ENCODE peak calls at places on chromosome 9, in four cellular contexts. H, S, C and A are unnamed samples.

GRCh38 chr9:124733964-124734740 is 37.0 kb downstream of the NR6A1 start:
- DNase-seq in H (no peak), S (peak; percentile 65), C (no peak), A (no peak)

GRCh38 chr9:136587944-136588662 is 42.3 kb upstream of the NOTCH1 start:
- DNase-seq in H (no peak), S (no peak), C (no peak), A (no peak)

GRCh38 chr9:91943876-91944470 is 6.1 kb downstream of the ROR2 start:
- DNase-seq in H (peak; percentile 83), S (peak; percentile 25), C (no peak), A (no peak)

GRCh38 chr9:14515049-14515448 is 178.2 kb downstream of the ZDHHC21 start:
- DNase-seq in H (no peak), S (no peak), C (no peak), A (no peak)

GRCh38 chr9:86303316-86303975 is 21.1 kb upstream of the ISCA1 start:
- DNase-seq in H (no peak), S (peak; percentile 82), C (peak; percentile 8), A (peak; percentile 64)

GRCh38 chr9:69174645-69175487 is 789 bp downstream of the TJP2 start:
- DNase-seq in H (peak; percentile 83), S (peak; percentile 97), C (peak; percentile 99), A (peak; percentile 91)

GRCh38 chr9:135299239-135299590 is 180.4 kb upstream of the PPP1R26 start:
- DNase-seq in H (no peak), S (no peak), C (no peak), A (no peak)

GRCh38 chr9:35725362-35725761 is 6.6 kb downstream of the TLN1 start:
- DNase-seq in H (no peak), S (no peak), C (no peak), A (no peak)

GRCh38 chr9:87834357-87834756 is 48.3 kb upstream of the SPATA31E1 start:
- DNase-seq in H (peak; percentile 46), S (no peak), C (no peak), A (no peak)

GRCh38 chr9:79395691-79396558 is 175.8 kb upstream of the TLE4 start:
- DNase-seq in H (no peak), S (no peak), C (peak; percentile 11), A (no peak)

GRCh38 chr9:131233556-131233955 is 42.8 kb downstream of the FAM78A start:
- DNase-seq in H (no peak), S (no peak), C (no peak), A (no peak)

GRCh38 chr9:2158729-2159128 is 143.6 kb downstream of the SMARCA2 start:
- DNase-seq in H (no peak), S (no peak), C (no peak), A (no peak)

GRCh38 chr9:124436320-124436719 is 13.9 kb upstream of the ADGRD2 start:
- DNase-seq in H (no peak), S (peak; percentile 50), C (no peak), A (no peak)

GRCh38 chr9:109320338-109320733 is 523 bp downstream of the EPB41L4B start:
- DNase-seq in H (peak; percentile 38), S (no peak), C (no peak), A (peak; percentile 32)

GRCh38 chr9:13689925-13690324 is 410.4 kb upstream of the MPDZ start:
- DNase-seq in H (no peak), S (no peak), C (no peak), A (peak; percentile 41)

GRCh38 chr9:136522354-136523237 is 23.3 kb downstream of the NOTCH1 start:
- DNase-seq in H (peak; percentile 22), S (no peak), C (no peak), A (no peak)

GRCh38 chr9:71655778-71656177 is 112.5 kb downstream of the CEMIP2 start:
- DNase-seq in H (peak; percentile 62), S (no peak), C (no peak), A (no peak)

GRCh38 chr9:83199240-83199639 is 136.3 kb upstream of the RASEF start:
- DNase-seq in H (peak; percentile 66), S (peak; percentile 46), C (peak; percentile 27), A (peak; percentile 56)

GRCh38 chr9:95115104-95115503 is 202.4 kb downstream of the FANCC start:
- DNase-seq in H (no peak), S (no peak), C (no peak), A (no peak)

GRCh38 chr9:126001581-126002225 is 254.5 kb downstream of the PBX3 start:
- DNase-seq in H (no peak), S (no peak), C (no peak), A (no peak)

GRCh38 chr9:80305136-80305535 is 733.4 kb downstream of the TLE4 start:
- DNase-seq in H (no peak), S (no peak), C (no peak), A (no peak)

GRCh38 chr9:3186751-3187150 is 339.1 kb downstream of the RFX3 start:
- DNase-seq in H (no peak), S (no peak), C (no peak), A (no peak)

GRCh38 chr9:5013379-5013778 is 28.3 kb downstream of the JAK2 start:
- DNase-seq in H (no peak), S (no peak), C (no peak), A (no peak)

GRCh38 chr9:97059661-97060060 is 20.7 kb upstream of the CTSV start:
- DNase-seq in H (no peak), S (peak; percentile 98), C (no peak), A (peak; percentile 89)

GRCh38 chr9:133735415-133735775 is 2.8 kb downstream of the SARDH start:
- DNase-seq in H (no peak), S (no peak), C (no peak), A (no peak)

GRCh38 chr9:10525972-10526371 is 86.8 kb downstream of the PTPRD start:
- DNase-seq in H (no peak), S (no peak), C (no peak), A (no peak)

GRCh38 chr9:133876144-133876543 is 116.0 kb downstream of the VAV2 start:
- DNase-seq in H (peak; percentile 52), S (no peak), C (no peak), A (no peak)

GRCh38 chr9:136903041-136903554 is 16.8 kb downstream of the TRAF2 start:
- DNase-seq in H (no peak), S (no peak), C (no peak), A (no peak)

GRCh38 chr9:129562917-129563316 is 58.0 kb downstream of the C9orf50 start:
- DNase-seq in H (no peak), S (no peak), C (no peak), A (no peak)

GRCh38 chr9:116049506-116049905 is 104.1 kb upstream of the PAPPA start:
- DNase-seq in H (no peak), S (no peak), C (no peak), A (no peak)

GRCh38 chr9:115264333-115264732 is 146.4 kb upstream of the TNC start:
- DNase-seq in H (no peak), S (peak; percentile 16), C (peak; percentile 82), A (no peak)

GRCh38 chr9:13358128-13358527 is 78.6 kb upstream of the MPDZ start:
- DNase-seq in H (no peak), S (peak; percentile 34), C (peak; percentile 95), A (peak; percentile 68)

GRCh38 chr9:77475641-77476473 is 172.3 kb downstream of the GNA14 start:
- DNase-seq in H (no peak), S (no peak), C (peak; percentile 78), A (no peak)
- H2AFZ ChIP-seq in H (no peak overlapping the region), S (no peak overlapping the region), C (peak overlapping the region; percentile 83), A (no peak overlapping the region)

GRCh38 chr9:98962181-98962560 is 18.5 kb downstream of the COL15A1 start:
- DNase-seq in H (no peak), S (no peak), C (peak; percentile 46), A (no peak)

GRCh38 chr9:98964201-98964600 is 20.5 kb downstream of the COL15A1 start:
- DNase-seq in H (no peak), S (no peak), C (no peak), A (no peak)

GRCh38 chr9:98967257-98967656 is 23.6 kb downstream of the COL15A1 start:
- DNase-seq in H (no peak), S (no peak), C (no peak), A (no peak)

GRCh38 chr9:98962861-98963260 is 19.2 kb downstream of the COL15A1 start:
- DNase-seq in H (peak; percentile 88), S (no peak), C (peak; percentile 55), A (no peak)

DNA sequence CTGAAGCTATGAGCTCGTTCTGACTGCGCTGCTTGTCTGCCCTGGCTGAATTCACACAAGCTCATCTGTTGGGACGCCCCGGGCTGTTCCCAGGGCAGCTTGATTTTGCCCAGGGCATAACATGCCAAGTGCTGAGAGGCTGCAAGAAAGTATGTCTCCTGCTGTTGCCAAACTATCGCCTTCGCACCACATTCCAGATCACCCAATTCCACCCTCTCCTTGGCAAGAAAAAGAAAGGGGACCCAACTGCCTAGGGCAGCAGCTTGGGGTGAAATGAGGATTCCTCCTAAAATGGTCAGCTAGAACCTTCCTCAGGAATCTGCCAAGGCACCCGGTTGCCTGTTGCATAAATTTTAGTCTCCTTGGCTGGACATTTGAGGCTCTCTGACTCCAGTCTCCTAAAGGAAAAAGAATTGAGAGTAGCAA is 21.2 kb downstream of the COL15A1 start:
- DNase-seq in H (peak; percentile 49), S (no peak), C (no peak), A (no peak)
- H3K9ac ChIP-seq in H (no peak overlapping the region), S (no peak overlapping the region), C (no peak overlapping the region), A (no peak overlapping the region)

DNA sequence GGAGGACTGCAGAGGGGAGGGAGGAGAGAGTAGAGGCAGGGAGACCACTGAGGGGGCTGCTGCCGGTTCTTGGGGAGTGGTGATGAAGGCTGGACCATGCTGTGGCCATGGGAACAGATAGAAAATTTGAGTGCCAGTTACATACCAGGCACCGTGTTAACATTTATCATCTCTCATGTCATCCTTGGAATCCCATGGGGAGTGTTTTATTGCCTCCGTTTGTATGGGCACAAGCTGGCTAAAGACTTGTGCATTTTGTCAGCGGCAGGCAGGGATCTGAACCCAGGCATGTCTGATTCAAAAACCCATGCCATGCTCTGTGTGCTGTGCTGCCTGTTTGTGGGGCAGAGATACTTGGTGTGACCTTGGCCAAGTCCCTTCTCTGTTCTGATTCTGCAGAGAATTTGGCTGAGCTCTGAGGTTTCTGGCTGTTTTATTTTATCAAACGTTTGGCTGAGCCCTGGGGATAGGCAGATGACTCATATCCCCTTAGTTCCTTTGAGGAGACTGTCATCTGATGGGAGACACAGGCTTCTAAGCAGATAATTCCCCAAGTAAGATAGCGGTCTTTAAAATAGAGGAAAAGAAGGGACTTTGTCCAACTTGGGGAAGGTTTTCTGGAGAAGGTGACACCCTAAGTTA is 22.2 kb downstream of the COL27A1 start:
- DNase-seq in H (peak; percentile 41), S (peak; percentile 33), C (peak; percentile 63), A (peak; percentile 60)
- H2AFZ ChIP-seq in H (no peak overlapping the region), S (no peak overlapping the region), C (no peak overlapping the region), A (no peak overlapping the region)

GRCh38 chr9:121826711-121827110 is 175.3 kb downstream of the DAB2IP start:
- DNase-seq in H (no peak), S (no peak), C (no peak), A (no peak)

GRCh38 chr9:121830441-121831140 is 179.2 kb downstream of the DAB2IP start:
- DNase-seq in H (no peak), S (no peak), C (no peak), A (no peak)

GRCh38 chr9:121824651-121825480 is 173.4 kb downstream of the DAB2IP start:
- DNase-seq in H (no peak), S (no peak), C (no peak), A (peak; percentile 2)

GRCh38 chr9:121825481-121825830 is 174.0 kb downstream of the DAB2IP start:
- DNase-seq in H (no peak), S (no peak), C (no peak), A (no peak)

GRCh38 chr9:121827251-121827967 is 176.0 kb downstream of the DAB2IP start:
- DNase-seq in H (no peak), S (no peak), C (no peak), A (no peak)
- H3K9ac ChIP-seq in H (no peak overlapping the region), S (no peak overlapping the region), C (no peak overlapping the region), A (no peak overlapping the region)